ENCODE peak calls at places on chromosomes 7 and 10, in four cellular contexts. I, M, U and W are unnamed samples.

GRCh38 chr7:88758355-88759215 is 915 bp upstream of the ZNF804B start:
- DNase-seq in U (peak), I (no peak), M (peak), W (peak)

GRCh38 chr10:104639595-104640338 is 1.3 kb upstream of the SORCS3 start:
- DNase-seq in M (peak), I (no peak), U (peak), W (peak)

GRCh38 chr10:33248638-33249037 is 85.8 kb downstream of the NRP1 start:
- DNase-seq in U (no peak), M (no peak), I (peak), W (no peak)

GRCh38 chr7:44277391-44277790 is 48.0 kb downstream of the CAMK2B start:
- DNase-seq in M (no peak), U (no peak), I (no peak), W (no peak)

GRCh38 chr10:25797888-25798429 is 136.1 kb upstream of the MYO3A start:
- DNase-seq in U (no peak), M (no peak), I (no peak), W (no peak)

GRCh38 chr10:79266543-79267312 is 80.5 kb upstream of the PPIF start:
- DNase-seq in U (no peak), I (peak), M (no peak), W (no peak)

GRCh38 chr10:79927111-79927828 is 21.6 kb downstream of the SFTPD start:
- DNase-seq in M (no peak), I (no peak), U (no peak), W (no peak)

GRCh38 chr7:7861211-7861633 is 107.4 kb upstream of the GLCCI1 start:
- DNase-seq in U (no peak), I (peak), M (no peak), W (no peak)

GRCh38 chr10:3825244-3825643 is 40.2 kb upstream of the KLF6 start:
- DNase-seq in U (no peak), I (peak), M (no peak), W (no peak)

GRCh38 chr7:81277691-81278090 is 358.8 kb upstream of the SEMA3C start:
- DNase-seq in I (no peak), U (no peak), M (no peak), W (no peak)

GRCh38 chr10:86775859-86776180 is 19.4 kb downstream of the BMPR1A start:
- DNase-seq in M (no peak), I (no peak), U (no peak), W (no peak)
- H2BK12ac ChIP-seq in M (no peak), I (no peak), U (no peak), W (no peak)

GRCh38 chr10:46283945-46284285 is 2.9 kb upstream of the ANTXRL start:
- DNase-seq in U (no peak), M (no peak), I (no peak), W (no peak)

GRCh38 chr10:46283217-46283944 is 3.4 kb upstream of the ANTXRL start:
- DNase-seq in U (no peak), I (no peak), M (peak), W (no peak)

GRCh38 chr10:46285300-46285699 is 1.5 kb upstream of the ANTXRL start:
- DNase-seq in M (no peak), U (peak), I (no peak), W (no peak)

GRCh38 chr10:46284286-46285229 is 2.2 kb upstream of the ANTXRL start:
- DNase-seq in I (peak), M (peak), U (peak), W (peak)

GRCh38 chr10:46282460-46283216 is 4.2 kb upstream of the ANTXRL start:
- DNase-seq in U (peak), I (peak), M (peak), W (peak)
- H4K8ac ChIP-seq in U (no peak), I (no peak), M (no peak), W (no peak)

DNA sequence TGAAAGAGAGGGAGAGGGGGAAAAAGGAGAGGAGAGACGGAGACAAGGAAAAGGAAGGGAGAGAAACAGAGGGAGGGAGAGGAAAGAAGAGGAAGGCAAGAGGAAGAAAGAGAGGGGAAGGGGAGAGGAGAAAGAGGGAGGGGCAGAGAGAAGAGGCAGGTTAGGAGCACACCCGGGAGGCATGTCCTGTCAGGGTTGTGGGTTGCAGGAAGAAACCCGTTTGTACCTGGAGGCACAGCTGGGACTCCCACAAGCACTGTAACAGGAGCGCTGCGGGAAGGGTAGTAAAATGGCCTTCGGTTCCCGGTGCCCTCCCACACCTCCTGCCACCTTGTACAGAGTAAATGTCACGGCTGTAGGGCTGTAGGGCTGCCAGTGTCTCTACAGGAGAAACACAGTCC is 24.7 kb downstream of the FGFR2 start:
- DNase-seq in M (no peak), U (no peak), I (no peak), W (no peak)
- H2BK12ac ChIP-seq in M (peak), U (no peak), I (no peak), W (no peak)

DNA sequence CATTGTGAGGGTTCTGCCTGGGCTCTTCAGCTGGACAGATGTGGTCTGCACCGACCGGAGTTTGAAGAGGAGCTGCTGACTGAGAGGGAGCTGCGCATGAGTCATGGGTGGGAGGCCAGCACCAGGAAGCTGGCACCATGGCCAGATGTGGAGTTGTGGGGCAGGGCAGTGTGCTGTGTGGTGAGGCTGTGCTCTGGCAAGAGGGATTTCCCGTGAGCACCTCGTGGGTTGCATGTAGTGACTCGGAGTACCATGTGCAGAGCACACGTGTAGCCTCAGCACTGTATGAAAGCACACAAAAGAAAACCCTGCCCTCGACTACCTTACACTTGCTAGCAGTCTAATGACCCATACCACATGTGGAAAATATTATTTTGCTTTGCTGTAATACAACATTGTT is 103.4 kb downstream of the WNT2 start:
- DNase-seq in U (no peak), M (no peak), I (no peak), W (no peak)
- H4K8ac ChIP-seq in U (no peak), M (no peak), I (peak), W (no peak)

GRCh38 chr7:29255199-29255838 is 60.7 kb downstream of the CHN2 start:
- DNase-seq in I (peak), U (no peak), M (no peak), W (no peak)

GRCh38 chr7:29253225-29253624 is 58.6 kb downstream of the CHN2 start:
- DNase-seq in U (no peak), I (no peak), M (no peak), W (no peak)

GRCh38 chr7:29258951-29259350 is 64.4 kb downstream of the CHN2 start:
- DNase-seq in M (no peak), I (no peak), U (no peak), W (no peak)

GRCh38 chr7:29254663-29255062 is 60.1 kb downstream of the CHN2 start:
- DNase-seq in M (no peak), U (no peak), I (peak), W (no peak)

DNA sequence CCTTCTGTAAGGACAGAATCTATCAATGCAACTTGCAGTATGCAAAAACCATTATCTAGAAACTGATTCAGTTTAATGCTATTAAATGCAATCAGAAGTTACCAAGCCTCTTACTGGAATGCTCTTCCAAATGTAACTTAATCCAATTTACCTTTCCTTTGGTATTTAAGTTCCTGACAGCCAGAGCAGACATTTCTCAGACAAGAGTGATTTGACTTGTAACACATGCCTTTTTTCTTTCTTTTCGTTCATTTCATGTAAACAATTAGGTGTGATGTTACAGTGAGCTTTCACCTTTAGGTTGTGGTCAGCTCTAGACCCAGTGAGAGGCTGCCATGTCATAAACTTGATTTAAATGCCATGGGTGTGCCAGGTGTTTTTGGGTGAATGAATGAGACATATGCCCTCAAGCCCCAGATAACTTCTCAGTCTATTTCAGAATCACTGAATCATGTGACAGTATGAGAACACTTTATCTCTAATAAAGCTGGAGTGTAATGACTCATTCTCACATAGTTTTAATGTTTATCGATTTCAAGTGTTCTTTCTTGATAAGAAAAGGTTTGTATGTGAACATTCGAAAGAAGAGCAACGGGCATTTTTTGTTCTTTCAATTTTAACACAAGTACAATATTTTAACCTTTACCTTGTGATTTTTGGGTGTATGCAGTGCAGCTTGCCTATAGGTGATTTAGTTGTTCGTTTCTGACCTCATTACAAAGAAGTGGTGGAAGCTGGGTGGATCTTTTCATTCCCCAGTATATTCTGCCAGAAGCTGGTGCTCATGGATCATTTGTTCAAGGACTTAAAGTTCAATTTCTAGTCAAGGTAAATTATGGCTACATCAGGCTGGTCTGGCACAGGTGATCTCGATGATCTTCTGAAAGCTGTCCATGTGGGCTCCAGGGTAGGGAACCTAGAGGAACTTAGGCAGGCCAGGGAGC is 61.5 kb downstream of the CHN2 start:
- DNase-seq in I (peak), U (no peak), M (no peak), W (no peak)
- H2BK12ac ChIP-seq in I (no peak), U (no peak), M (no peak), W (no peak)